ENCODE peak calls at places on chromosomes 3 and 15, in six cellular contexts. A is HS-27A; M is central memory CD4-positive, alpha-beta T cell; N is effector CD4-positive, alpha-beta T cell; L is aorta; H is AG04450. J is an unnamed sample.

GRCh38 chr3:182605882-182606611 is 187.3 kb upstream of the ATP11B start:
- DNase-seq in A (no peak), H (no peak), N (no peak), M (no peak), L (no peak), J (no peak)

GRCh38 chr15:57150066-57150865 is 226.0 kb upstream of the CGNL1 start:
- DNase-seq in L (no peak), N (no peak), M (no peak), H (no peak), A (no peak), J (no peak)

GRCh38 chr15:60081976-60082375 is 77.9 kb downstream of the FOXB1 start:
- DNase-seq in A (no peak), N (no peak), H (no peak), L (no peak), M (no peak), J (no peak)

GRCh38 chr3:117252208-117252607 is 542.6 kb downstream of the TUSC7 start:
- DNase-seq in M (no peak), H (no peak), A (peak; percentile 8), L (no peak), N (no peak), J (peak; percentile 29)

GRCh38 chr3:141373232-141373631 is 4.9 kb downstream of the ZBTB38 start:
- DNase-seq in A (no peak), N (no peak), M (no peak), L (no peak), H (no peak), J (no peak)

GRCh38 chr3:179098388-179099077 is 26.9 kb upstream of the ZMAT3 start:
- DNase-seq in A (no peak), M (no peak), N (no peak), H (peak; percentile 33), L (no peak), J (peak; percentile 38)

GRCh38 chr3:15387171-15387581 is 40.2 kb downstream of the METTL6 start:
- DNase-seq in L (no peak), N (no peak), M (no peak), A (no peak), H (no peak), J (no peak)

GRCh38 chr15:57138260-57138895 is 219.9 kb downstream of the TCF12 start:
- DNase-seq in A (peak; percentile 40), L (no peak), N (no peak), H (no peak), M (no peak), J (peak; percentile 37)

GRCh38 chr3:139935071-139935865 is at the start of gene CLSTN2:
- DNase-seq in M (no peak), N (no peak), L (peak; percentile 91), A (no peak), H (no peak), J (peak; percentile 20)

GRCh38 chr3:23444386-23444785 is 241.3 kb downstream of the UBE2E2 start:
- DNase-seq in H (no peak), N (no peak), A (no peak), M (no peak), L (no peak), J (no peak)

GRCh38 chr3:143674100-143674968 is 173.9 kb downstream of the SLC9A9 start:
- DNase-seq in H (peak; percentile 13), M (peak; percentile 57), L (peak; percentile 83), A (peak; percentile 27), N (peak; percentile 60), J (peak; percentile 53)

GRCh38 chr15:55281517-55282227 is 7.9 kb downstream of the RAB27A start:
- DNase-seq in A (no peak), H (no peak), N (no peak), M (no peak), L (no peak), J (no peak)

GRCh38 chr3:147356909-147357733 is 49.2 kb downstream of the ZIC4 start:
- DNase-seq in H (no peak), L (no peak), M (no peak), A (no peak), N (no peak), J (no peak)

GRCh38 chr3:57755368-57756021 is 614 bp upstream of the SLMAP start:
- DNase-seq in L (no peak), N (no peak), A (no peak), M (peak; percentile 19), H (no peak), J (no peak)

GRCh38 chr15:100968043-100968966 is 49.1 kb downstream of the LRRK1 start:
- DNase-seq in H (no peak), L (no peak), A (peak; percentile 36), N (no peak), M (no peak), J (no peak)

GRCh38 chr3:127002195-127003174 is 19.6 kb downstream of the PLXNA1 start:
- DNase-seq in L (peak; percentile 96), A (peak; percentile 68), M (no peak), H (peak; percentile 76), N (no peak), J (peak; percentile 85)

J was measured in stromal cell of bone marrow.